ENCODE peak calls at places on chromosomes 4 and X, in ten cellular contexts. Y is GM10248, H is AG04450, L is GM13976, R is GM20000, O is PC-3, B is NB4, A is fibroblast of mammary gland, W is SK-N-SH, C is AG09309. G is an unnamed sample.

GRCh38 chr4:6885953-6886557 is 23.6 kb upstream of the TBC1D14 start:
- DNase-seq in Y (peak; percentile 45), B (peak; percentile 98), C (peak; percentile 64), W (no peak), R (no peak), O (peak; percentile 15), H (no peak), A (peak; percentile 66), L (peak; percentile 41), G (no peak)

GRCh38 chr4:140152015-140152703 is 1.8 kb downstream of the MAML3 start:
- DNase-seq in H (no peak), C (no peak), Y (peak; percentile 51), L (peak; percentile 64), A (no peak), B (no peak), R (peak; percentile 73), O (peak; percentile 57), W (peak; percentile 84), G (no peak)

GRCh38 chr4:40289366-40290188 is 45.6 kb upstream of the CHRNA9 start:
- DNase-seq in A (peak; percentile 52), L (no peak), O (no peak), R (no peak), Y (no peak), H (no peak), C (no peak), B (peak; percentile 71), W (no peak), G (no peak)

GRCh38 chr4:8919651-8920288 is 48.1 kb upstream of the HMX1 start:
- DNase-seq in C (no peak), W (no peak), Y (peak; percentile 4), B (peak; percentile 2), R (no peak), A (no peak), O (no peak), H (no peak), L (no peak), G (no peak)

GRCh38 chrX:31931225-31931624 is 859.4 kb upstream of the FTHL17 start:
- DNase-seq in H (no peak), A (peak; percentile 23), R (no peak), B (no peak), C (no peak), L (no peak), W (no peak), O (no peak), Y (no peak), G (no peak)

GRCh38 chrX:151713859-151714258 is 2.0 kb upstream of the FATE1 start:
- DNase-seq in R (peak; percentile 13), A (no peak), O (peak; percentile 47), B (peak; percentile 54), C (no peak), Y (no peak), W (peak; percentile 48), L (peak; percentile 47), H (no peak), G (no peak)

GRCh38 chrX:109871489-109871888 is 131.4 kb upstream of the TMEM164 start:
- DNase-seq in L (no peak), C (no peak), O (no peak), R (no peak), A (no peak), B (no peak), W (no peak), Y (no peak), H (no peak), G (no peak)

GRCh38 chr4:153521995-153522799 is 56.0 kb downstream of the TMEM131L start:
- DNase-seq in O (no peak), B (peak; percentile 54), L (no peak), R (no peak), A (no peak), Y (no peak), H (no peak), C (no peak), W (no peak), G (no peak)

DNA sequence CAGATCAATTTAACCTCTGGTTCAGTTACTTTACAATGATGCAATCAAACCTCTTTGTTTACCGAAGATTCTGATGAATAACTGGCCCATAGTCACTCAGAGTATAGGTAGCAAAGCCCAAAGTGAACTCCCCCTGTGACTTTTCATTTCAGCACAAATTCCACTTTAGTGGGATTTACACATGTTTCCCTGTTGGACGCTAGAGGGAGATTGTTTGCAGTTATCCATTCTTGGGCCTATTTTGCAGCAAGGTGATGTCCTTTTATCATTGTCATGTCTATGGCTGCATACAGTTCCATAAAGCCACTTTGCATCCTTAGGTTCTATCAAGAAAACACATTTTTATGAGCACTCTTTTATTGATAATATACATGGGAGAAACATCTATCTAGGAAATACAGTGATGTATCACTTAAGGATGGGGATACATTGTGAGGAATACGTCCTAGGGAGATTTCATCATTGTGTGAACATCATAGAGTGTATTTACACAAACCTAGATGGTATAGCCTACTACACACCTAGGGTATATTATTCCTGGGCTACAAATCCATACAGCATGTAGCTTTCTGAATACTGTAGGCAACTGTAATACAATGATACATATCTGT is 14.5 kb upstream of the DKK2 start:
- DNase-seq in C (no peak), A (peak; percentile 23), R (no peak), Y (no peak), H (no peak), O (peak; percentile 21), B (peak; percentile 16), L (no peak), W (no peak), G (no peak)
- TF ChIP-seq CTCF in C (peak; percentile 73), A (peak; percentile 72), R (peak; percentile 24), Y (peak; percentile 29), H (peak; percentile 77), O (peak; percentile 65), B (peak; percentile 66), L (peak; percentile 7), W (peak; percentile 75), G (peak; percentile 53)

DNA sequence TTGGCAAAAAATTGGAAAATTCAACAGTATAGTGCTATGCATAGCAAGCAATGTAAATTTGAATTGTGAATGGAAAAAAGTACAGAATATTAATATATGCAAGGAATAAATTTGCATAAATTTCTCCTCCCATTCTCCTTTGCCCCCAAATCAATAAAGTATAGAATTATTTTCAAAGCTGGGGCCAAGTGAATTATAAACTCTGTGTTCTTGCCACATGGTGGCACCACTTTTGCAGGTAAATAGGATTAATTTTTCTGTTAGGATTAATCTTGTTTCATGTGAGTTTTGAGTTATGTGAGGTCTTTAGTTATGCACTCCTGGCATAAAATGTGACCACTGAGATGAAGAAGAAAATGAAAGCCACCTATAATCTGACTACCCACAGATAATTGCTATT is 19.9 kb downstream of the COPS4 start:
- DNase-seq in Y (peak; percentile 23), H (no peak), R (peak; percentile 14), C (peak; percentile 4), O (peak; percentile 44), L (peak; percentile 35), A (peak; percentile 41), B (peak; percentile 34), W (peak; percentile 10), G (no peak)
- TF ChIP-seq CTCF in Y (peak; percentile 40), H (peak; percentile 41), R (no peak), C (peak; percentile 44), O (peak; percentile 64), L (peak; percentile 19), A (peak; percentile 41), B (peak; percentile 3), W (peak; percentile 66), G (no peak)

GRCh38 chr4:173498023-173498422 is 32.0 kb downstream of the HAND2 start:
- DNase-seq in R (no peak), B (no peak), W (no peak), Y (no peak), O (no peak), A (no peak), H (no peak), L (no peak), C (no peak), G (no peak)

GRCh38 chr4:173492315-173492714 is 37.7 kb downstream of the HAND2 start:
- DNase-seq in H (no peak), Y (no peak), O (no peak), W (no peak), R (no peak), B (peak; percentile 32), C (no peak), L (no peak), A (no peak), G (no peak)

GRCh38 chr4:173490817-173491518 is 39.1 kb downstream of the HAND2 start:
- DNase-seq in R (no peak), O (peak; percentile 39), H (peak; percentile 26), L (no peak), B (peak; percentile 77), Y (no peak), A (peak; percentile 86), W (no peak), C (no peak), G (no peak)

GRCh38 chr4:173493041-173493440 is 37.0 kb downstream of the HAND2 start:
- DNase-seq in O (no peak), W (no peak), H (no peak), B (no peak), R (no peak), C (no peak), Y (no peak), L (no peak), A (no peak), G (no peak)

DNA sequence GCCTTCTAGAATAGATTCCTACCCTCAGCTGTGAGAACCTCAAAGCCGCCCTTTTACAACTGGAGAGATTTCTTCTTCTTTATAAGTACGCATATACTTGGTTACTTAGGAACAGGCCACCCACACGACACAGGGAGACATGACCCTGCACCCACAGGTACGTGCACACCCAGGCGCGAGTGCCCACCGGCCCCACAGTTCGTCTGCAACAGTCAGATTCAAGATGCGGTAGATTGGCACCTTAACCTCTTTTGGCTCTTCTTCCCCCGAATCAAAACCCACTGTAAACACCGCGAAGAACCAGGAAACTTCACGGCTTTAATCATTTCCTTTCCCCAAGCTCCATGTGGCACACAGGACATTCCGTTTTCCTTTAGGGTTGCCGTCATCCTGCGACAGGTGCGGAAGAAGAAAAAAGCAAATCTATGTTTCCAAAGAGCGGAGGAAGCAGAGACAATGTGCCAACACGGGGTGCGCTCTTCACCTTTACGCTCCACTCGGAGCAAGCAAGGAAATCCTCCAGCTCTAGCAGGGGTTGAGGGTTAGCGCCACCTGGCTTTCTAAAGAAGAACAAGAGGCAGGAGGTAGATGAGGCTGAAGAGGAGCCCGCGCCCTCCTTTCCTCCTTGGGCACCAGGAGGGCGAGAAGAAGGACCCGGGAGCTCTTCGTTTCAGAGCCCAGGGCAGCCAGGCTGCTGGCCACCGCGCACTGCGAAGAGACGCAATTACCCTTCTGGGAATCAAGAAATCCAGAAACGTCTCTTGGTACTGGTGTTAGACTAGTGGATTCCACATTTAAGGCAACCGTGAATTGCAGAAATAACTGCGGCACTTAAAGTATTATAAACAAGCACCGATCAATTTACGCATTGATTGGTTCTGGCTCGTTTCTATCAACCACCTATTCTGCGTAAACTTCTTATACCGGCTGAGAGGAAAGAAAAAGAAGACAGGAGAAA is 35.7 kb downstream of the HAND2 start:
- DNase-seq in A (peak; percentile 78), R (peak; percentile 83), H (peak; percentile 41), Y (peak; percentile 80), C (no peak), L (peak; percentile 80), W (no peak), O (peak; percentile 74), B (peak; percentile 77), G (no peak)
- TF ChIP-seq CTCF in A (peak; percentile 87), R (peak; percentile 60), H (peak; percentile 88), Y (peak; percentile 91), C (peak; percentile 89), L (peak; percentile 66), W (peak; percentile 56), O (peak; percentile 82), B (peak; percentile 74), G (peak; percentile 85)

GRCh38 chrX:16708016-16708415 is 4.5 kb downstream of the CTPS2 start:
- DNase-seq in Y (no peak), H (no peak), W (no peak), O (no peak), C (no peak), R (no peak), B (no peak), A (no peak), L (no peak), G (no peak)

GRCh38 chrX:16711219-16712115 is 1.0 kb downstream of the CTPS2 start:
- DNase-seq in H (no peak), R (peak; percentile 22), O (peak; percentile 18), C (no peak), W (peak; percentile 44), B (peak; percentile 4), Y (peak; percentile 20), A (no peak), L (peak; percentile 26), G (no peak)

GRCh38 chrX:16712825-16713155 is 321 bp upstream of the CTPS2 start:
- DNase-seq in L (no peak), O (no peak), Y (no peak), B (no peak), C (no peak), R (peak; percentile 20), A (no peak), W (no peak), H (no peak), G (no peak)

GRCh38 chrX:16714504-16714903 is 2.0 kb upstream of the CTPS2 start:
- DNase-seq in R (no peak), W (no peak), O (no peak), L (no peak), B (no peak), Y (no peak), A (no peak), C (no peak), H (no peak), G (no peak)

DNA sequence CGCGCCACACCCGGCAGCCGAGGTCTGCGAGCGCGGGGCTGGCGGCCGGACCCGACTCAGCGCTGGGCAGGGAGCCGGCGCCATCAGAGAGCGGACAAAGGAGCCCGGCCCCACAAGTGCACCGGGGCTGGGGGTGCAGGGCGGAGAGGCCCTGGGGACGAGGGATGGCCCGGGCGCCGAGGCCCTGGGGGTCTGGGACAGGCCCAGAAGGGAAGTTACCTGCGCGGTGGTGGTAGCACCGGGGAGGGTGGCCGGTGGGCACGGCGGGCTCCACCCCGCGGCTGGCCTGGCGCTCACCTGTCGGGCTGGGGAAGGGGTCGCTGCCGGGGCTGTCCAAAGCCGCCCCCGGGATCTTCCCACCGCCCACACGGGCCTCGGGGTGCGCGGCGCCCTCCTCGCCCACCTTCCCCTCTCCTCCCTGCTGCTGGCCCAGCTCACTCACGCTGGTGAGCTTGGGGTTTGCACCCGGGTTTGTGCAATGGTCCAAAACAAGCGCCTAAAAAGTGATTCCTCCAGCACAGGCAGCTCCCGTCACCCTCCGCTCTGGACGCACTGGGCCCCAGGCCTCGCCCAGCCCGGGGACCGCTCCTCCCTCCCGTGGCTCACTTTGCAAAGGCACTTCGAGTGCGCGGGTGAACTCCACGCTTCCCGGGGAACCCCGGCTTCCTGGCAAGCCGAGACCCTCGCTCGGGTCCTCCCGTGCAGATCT is at the start of gene CTPS2:
- DNase-seq in H (no peak), C (no peak), W (peak; percentile 82), R (peak; percentile 77), B (peak; percentile 71), L (peak; percentile 78), O (peak; percentile 63), Y (peak; percentile 71), A (peak; percentile 59), G (no peak)
- TF ChIP-seq CTCF in H (no peak), C (no peak), W (no peak), R (no peak), B (no peak), L (no peak), O (no peak), Y (no peak), A (no peak), G (no peak)